ENCODE peak calls at places on chromosomes 1 and 21, in four cellular contexts. P, C, S and O are unnamed samples. For H3K36me3, the result is how much of the 10 kb centered on the place peaks cover.

GRCh38 chr1:51303751-51304196 is 26.6 kb downstream of the TTC39A start:
- DNase-seq in C (no peak), P (no peak), S (no peak), O (no peak)

GRCh38 chr1:5297199-5297877 is 642.9 kb downstream of the AJAP1 start:
- DNase-seq in P (peak), S (no peak), C (no peak), O (no peak)

GRCh38 chr1:112196731-112197130 is 199.3 kb upstream of the CTTNBP2NL start:
- DNase-seq in S (no peak), P (no peak), C (no peak), O (no peak)

GRCh38 chr1:55378582-55378981 is 163.4 kb upstream of the USP24 start:
- DNase-seq in S (no peak), C (peak), P (no peak), O (no peak)

GRCh38 chr1:84847253-84848247 is 45.5 kb downstream of the LPAR3 start:
- DNase-seq in S (peak), P (peak), C (peak), O (peak)

GRCh38 chr1:6157528-6158174 is 22.5 kb downstream of the CHD5 start:
- DNase-seq in S (peak), P (no peak), C (peak), O (no peak)

GRCh38 chr1:236467327-236467641 is 56.5 kb upstream of the LGALS8 start:
- DNase-seq in P (no peak), S (no peak), C (no peak), O (no peak)

GRCh38 chr21:46057710-46058241 is 40.1 kb upstream of the COL6A2 start:
- DNase-seq in C (no peak), S (no peak), P (no peak), O (no peak)

GRCh38 chr1:18963968-18964367 is 7.5 kb upstream of the IFFO2 start:
- DNase-seq in P (no peak), S (no peak), C (no peak), O (no peak)

GRCh38 chr1:74753104-74753503 is 20.2 kb downstream of the TYW3 start:
- DNase-seq in S (no peak), P (no peak), C (no peak), O (no peak)

GRCh38 chr1:23216771-23217420 is 406 bp downstream of the HTR1D start:
- DNase-seq in C (no peak), P (peak), S (no peak), O (no peak)

GRCh38 chr1:91650764-91651163 is 150.1 kb downstream of the CDC7 start:
- DNase-seq in P (peak), S (peak), C (no peak), O (peak)

GRCh38 chr1:232457607-232458006 is 172.3 kb downstream of the SIPA1L2 start:
- DNase-seq in P (no peak), C (no peak), S (no peak), O (no peak)

GRCh38 chr21:17925000-17925610 is 105.9 kb upstream of the C21orf91 start:
- DNase-seq in C (peak), P (no peak), S (peak), O (no peak)

GRCh38 chr1:231040019-231040799 is at the start of gene FAM89A:
- DNase-seq in P (peak), C (peak), S (no peak), O (no peak)

GRCh38 chr1:59083946-59084865 is 212.7 kb upstream of the FGGY start:
- DNase-seq in C (no peak), P (peak), S (peak), O (no peak)

GRCh38 chr1:42017730-42018129 is 99.0 kb upstream of the HIVEP3 start:
- DNase-seq in C (no peak), S (no peak), P (no peak), O (no peak)

GRCh38 chr1:184881941-184882648 is 92.2 kb downstream of the NIBAN1 start:
- DNase-seq in C (no peak), S (no peak), P (no peak), O (no peak)

GRCh38 chr1:41919131-41919530 is 409 bp upstream of the HIVEP3 start:
- DNase-seq in C (no peak), S (no peak), P (no peak), O (no peak)

GRCh38 chr1:28297826-28298225 is 31.0 kb upstream of the MED18 start:
- DNase-seq in P (no peak), C (no peak), S (no peak), O (no peak)

GRCh38 chr1:151062738-151063371 is 2.7 kb downstream of the MLLT11 start:
- DNase-seq in S (peak), P (no peak), C (no peak), O (no peak)

GRCh38 chr1:185483217-185483616 is 166.2 kb upstream of the IVNS1ABP start:
- DNase-seq in P (no peak), C (no peak), S (no peak), O (no peak)

GRCh38 chr1:213389061-213389581 is 338.1 kb downstream of the RPS6KC1 start:
- DNase-seq in C (no peak), S (no peak), P (peak), O (no peak)

GRCh38 chr1:75542818-75543570 is 67.9 kb downstream of the SLC44A5 start:
- DNase-seq in C (no peak), P (no peak), S (no peak), O (no peak)

GRCh38 chr1:2085080-2085479 is 34.9 kb downstream of the PRKCZ start:
- DNase-seq in P (no peak), S (no peak), C (peak), O (no peak)

GRCh38 chr1:35047188-35047858 is 15.6 kb upstream of the ZMYM6 start:
- DNase-seq in C (no peak), P (no peak), S (peak), O (no peak)

GRCh38 chr1:247330548-247331171 is 1.0 kb downstream of the ZNF496 start:
- DNase-seq in S (peak), C (no peak), P (no peak), O (no peak)

GRCh38 chr1:117754061-117754969 is 148.5 kb downstream of the TENT5C start:
- DNase-seq in P (no peak), S (peak), C (peak), O (no peak)

GRCh38 chr1:197199923-197200467 is 53.5 kb upstream of the ASPM start:
- DNase-seq in S (no peak), C (no peak), P (no peak), O (no peak)

GRCh38 chr1:17059391-17060128 is 5.7 kb upstream of the SDHB start:
- DNase-seq in S (peak), C (peak), P (peak), O (no peak)

GRCh38 chr21:17191346-17191993 is 321.4 kb upstream of the CXADR start:
- DNase-seq in C (no peak), P (no peak), S (peak), O (no peak)

GRCh38 chr1:87174726-87175237 is 153.9 kb upstream of the LMO4 start:
- DNase-seq in S (peak), C (no peak), P (no peak), O (no peak)

GRCh38 chr1:28642056-28642846 is 616 bp downstream of the TAF12 start:
- DNase-seq in C (no peak), S (peak), P (no peak), O (no peak)

GRCh38 chr21:45306832-45307571 is 19.3 kb upstream of the POFUT2 start:
- DNase-seq in S (peak), P (peak), C (no peak), O (peak)

GRCh38 chr1:117447661-117448060 is 80.4 kb downstream of the MAN1A2 start:
- DNase-seq in S (no peak), C (no peak), P (no peak), O (no peak)

GRCh38 chr1:46535063-46535462 is 16.4 kb downstream of the KNCN start:
- DNase-seq in S (peak), C (no peak), P (no peak), O (no peak)

GRCh38 chr1:42756956-42757891 is 9.6 kb downstream of the P3H1 start:
- DNase-seq in C (no peak), P (no peak), S (peak), O (no peak)

GRCh38 chr1:194267021-194267420 is 1080.6 kb upstream of the B3GALT2 start:
- DNase-seq in P (no peak), S (no peak), C (no peak), O (no peak)

DNA sequence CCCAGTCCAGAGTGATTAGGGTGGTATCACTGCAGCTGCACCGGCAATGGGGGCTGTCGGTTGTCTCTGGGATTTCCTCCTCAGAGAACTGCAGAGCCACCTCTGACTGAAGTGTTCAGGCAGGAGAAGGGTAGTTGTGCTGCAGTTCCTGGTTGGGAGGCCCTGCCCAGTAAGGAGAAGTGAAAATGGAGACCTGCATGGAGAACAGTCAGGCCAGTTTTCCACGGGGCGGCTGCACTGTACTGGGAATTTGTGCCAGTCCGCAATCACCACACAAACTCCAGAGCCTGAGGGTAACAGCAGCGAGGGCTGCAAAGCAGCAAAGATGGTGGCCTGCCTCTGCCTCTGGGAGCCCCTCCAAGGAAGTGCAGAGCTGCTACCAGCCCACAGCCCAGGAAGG is 58.1 kb upstream of the CCDC190 start:
- DNase-seq in C (no peak), S (no peak), P (no peak), O (no peak)
- H3K36me3 ChIP-seq in C (under half), S (under half), P (under half), O (under half)

DNA sequence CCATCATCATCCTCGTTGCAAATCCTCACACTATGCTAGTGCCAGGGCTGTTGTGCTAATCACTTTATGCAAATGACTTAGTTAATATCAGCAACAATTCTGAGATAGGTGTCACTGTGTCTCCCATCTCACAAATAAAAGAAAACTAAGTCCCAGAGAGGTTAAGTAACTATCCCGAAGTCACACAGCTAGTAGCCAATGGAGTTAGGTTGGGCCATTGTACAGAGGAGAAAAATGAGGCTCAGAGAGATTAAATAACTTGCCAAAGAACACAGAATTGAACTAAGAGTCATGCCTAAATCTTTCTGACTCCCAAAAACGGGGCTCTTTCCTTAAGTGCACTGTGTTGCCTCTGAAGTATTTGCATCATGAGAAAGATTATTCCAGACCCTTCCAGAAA is 146.4 kb downstream of the MIS18A start:
- DNase-seq in C (no peak), P (no peak), S (no peak), O (no peak)
- H3K4me3 ChIP-seq in C (no peak), P (no peak), S (no peak), O (no peak)

GRCh38 chr1:15055736-15056415 is 97.7 kb upstream of the TMEM51 start:
- DNase-seq in P (no peak), S (no peak), C (no peak), O (no peak)
- H3K36me3 ChIP-seq in P (under half), S (under half), C (under half), O (under half)

GRCh38 chr21:37006243-37006520 is 320 bp upstream of the RIPPLY3 start:
- DNase-seq in S (no peak), C (no peak), P (no peak), O (no peak)
- H3K4me3 ChIP-seq in S (peak), C (peak), P (peak), O (peak)

GRCh38 chr1:26814893-26815292 is 11.6 kb upstream of the ZDHHC18 start:
- DNase-seq in S (no peak), C (no peak), P (no peak), O (no peak)
- H3K36me3 ChIP-seq in S (under half), C (under half), P (under half), O (under half)

GRCh38 chr21:23686737-23687136 is 1920.5 kb downstream of the MRPL39 start:
- DNase-seq in C (no peak), S (no peak), P (no peak), O (no peak)
- H3K4me3 ChIP-seq in C (no peak), S (no peak), P (no peak), O (no peak)

GRCh38 chr1:220810179-220810653 is 23.5 kb downstream of the MTARC1 start:
- DNase-seq in C (peak), P (peak), S (no peak), O (peak)
- H3K36me3 ChIP-seq in C (under half), P (under half), S (under half), O (under half)

GRCh38 chr1:245201827-245202226 is 47.0 kb downstream of the KIF26B start:
- DNase-seq in C (no peak), P (no peak), S (no peak), O (no peak)

GRCh38 chr1:245197121-245197520 is 42.3 kb downstream of the KIF26B start:
- DNase-seq in C (no peak), S (no peak), P (no peak), O (no peak)

GRCh38 chr1:245198755-245199516 is 44.2 kb downstream of the KIF26B start:
- DNase-seq in C (no peak), S (no peak), P (no peak), O (no peak)

GRCh38 chr1:245197911-245198379 is 43.2 kb downstream of the KIF26B start:
- DNase-seq in S (peak), C (no peak), P (no peak), O (no peak)

DNA sequence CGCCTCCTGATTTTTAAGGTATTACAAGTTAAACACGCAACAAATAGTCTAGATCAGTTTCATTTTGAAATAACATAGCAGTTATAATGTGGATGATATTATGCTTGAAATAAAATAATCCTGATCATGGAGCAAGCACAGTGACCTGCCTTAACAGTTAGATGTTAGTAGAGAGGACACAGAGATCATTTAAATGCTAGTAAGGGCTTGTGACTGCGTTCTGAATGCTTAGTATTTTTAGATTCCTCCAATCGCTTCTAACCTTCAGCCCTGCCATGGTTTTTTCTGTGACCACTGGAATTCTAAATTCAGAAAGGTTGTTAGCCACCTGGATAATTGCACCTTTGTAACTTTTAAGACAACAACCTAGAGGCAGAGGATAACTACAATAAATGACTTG is 46.4 kb downstream of the KIF26B start:
- DNase-seq in P (no peak), S (no peak), C (no peak), O (no peak)
- H3K4me3 ChIP-seq in P (no peak), S (no peak), C (no peak), O (no peak)